ENCODE peak calls at places on chromosomes 2 and 18, in four cellular contexts. V is tibial artery, Y is Caco-2, Q is A549. U is an unnamed sample.

GRCh38 chr2:138708682-138709241 is 71.4 kb downstream of the NXPH2 start:
- DNase-seq in Q (no peak), V (no peak), Y (no peak), U (no peak)

GRCh38 chr2:163565192-163565591 is 170.6 kb downstream of the FIGN start:
- DNase-seq in V (no peak), Y (no peak), Q (no peak), U (no peak)

GRCh38 chr2:156329922-156330726 is 2.4 kb downstream of the NR4A2 start:
- DNase-seq in Q (no peak), V (no peak), Y (no peak), U (no peak)

GRCh38 chr18:62490967-62491366 is 31.9 kb upstream of the ZCCHC2 start:
- DNase-seq in V (no peak), Y (no peak), Q (no peak), U (no peak)

GRCh38 chr18:31648966-31649429 is 35.4 kb downstream of the B4GALT6 start:
- DNase-seq in V (no peak), Q (peak; percentile 21), Y (peak; percentile 70), U (no peak)

GRCh38 chr2:168188011-168188410 is 59.4 kb downstream of the STK39 start:
- DNase-seq in Q (no peak), V (no peak), Y (no peak), U (no peak)

GRCh38 chr2:62435720-62436119 is 70.3 kb downstream of the TMEM17 start:
- DNase-seq in V (no peak), Y (no peak), Q (no peak), U (no peak)

GRCh38 chr2:237353207-237353606 is 60.8 kb downstream of the COL6A3 start:
- DNase-seq in Y (no peak), V (no peak), Q (no peak), U (no peak)

GRCh38 chr2:24231461-24231881 is 56.6 kb downstream of the FAM228A start:
- DNase-seq in V (no peak), Y (no peak), Q (no peak), U (no peak)

GRCh38 chr2:44768438-44769236 is 172.9 kb upstream of the SIX3 start:
- DNase-seq in Q (no peak), Y (no peak), V (no peak), U (no peak)

GRCh38 chr2:216426166-216426777 is 14.0 kb downstream of the SMARCAL1 start:
- DNase-seq in V (no peak), Y (no peak), Q (no peak), U (no peak)

GRCh38 chr2:62309465-62310091 is 113.7 kb downstream of the B3GNT2 start:
- DNase-seq in V (no peak), Y (no peak), Q (no peak), U (no peak)

GRCh38 chr18:7980661-7981060 is 413.5 kb downstream of the PTPRM start:
- DNase-seq in Q (no peak), V (peak; percentile 35), Y (no peak), U (no peak)

GRCh38 chr2:158742536-158742935 is 52.6 kb upstream of the DAPL1 start:
- DNase-seq in Q (no peak), Y (no peak), V (no peak), U (no peak)

GRCh38 chr2:233049194-233049761 is 10.9 kb upstream of the INPP5D start:
- DNase-seq in Q (no peak), Y (no peak), V (no peak), U (no peak)

DNA sequence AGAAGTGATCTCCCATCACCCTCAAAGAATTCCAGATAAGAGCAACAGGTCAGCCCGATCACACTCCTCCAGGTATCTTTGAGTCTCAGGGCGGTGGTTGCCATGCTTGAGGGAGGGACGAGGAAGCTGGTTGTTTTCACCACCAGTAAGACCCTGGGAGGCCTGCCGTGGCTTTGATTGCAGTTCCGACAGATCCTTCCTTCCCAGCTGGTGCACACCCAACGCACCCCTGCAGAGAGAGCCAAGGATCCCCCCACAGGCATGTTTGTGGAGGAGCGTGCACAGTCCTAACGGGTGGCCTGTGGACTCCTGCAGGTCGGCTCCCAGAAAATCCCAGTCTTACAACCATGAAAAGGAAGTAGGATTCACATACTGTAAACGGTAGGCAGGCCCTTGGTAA is 13.8 kb upstream of the ZNF236 start:
- DNase-seq in Y (no peak), V (no peak), Q (no peak), U (no peak)
- TF ChIP-seq CTCF in Y (no peak), V (no peak), Q (no peak), U (no peak)

GRCh38 chr2:43035922-43036321 is 190.5 kb downstream of the ZFP36L2 start:
- DNase-seq in V (no peak), Y (no peak), Q (no peak), U (no peak)
- TF ChIP-seq CTCF in V (no peak), Y (no peak), Q (no peak), U (no peak)

DNA sequence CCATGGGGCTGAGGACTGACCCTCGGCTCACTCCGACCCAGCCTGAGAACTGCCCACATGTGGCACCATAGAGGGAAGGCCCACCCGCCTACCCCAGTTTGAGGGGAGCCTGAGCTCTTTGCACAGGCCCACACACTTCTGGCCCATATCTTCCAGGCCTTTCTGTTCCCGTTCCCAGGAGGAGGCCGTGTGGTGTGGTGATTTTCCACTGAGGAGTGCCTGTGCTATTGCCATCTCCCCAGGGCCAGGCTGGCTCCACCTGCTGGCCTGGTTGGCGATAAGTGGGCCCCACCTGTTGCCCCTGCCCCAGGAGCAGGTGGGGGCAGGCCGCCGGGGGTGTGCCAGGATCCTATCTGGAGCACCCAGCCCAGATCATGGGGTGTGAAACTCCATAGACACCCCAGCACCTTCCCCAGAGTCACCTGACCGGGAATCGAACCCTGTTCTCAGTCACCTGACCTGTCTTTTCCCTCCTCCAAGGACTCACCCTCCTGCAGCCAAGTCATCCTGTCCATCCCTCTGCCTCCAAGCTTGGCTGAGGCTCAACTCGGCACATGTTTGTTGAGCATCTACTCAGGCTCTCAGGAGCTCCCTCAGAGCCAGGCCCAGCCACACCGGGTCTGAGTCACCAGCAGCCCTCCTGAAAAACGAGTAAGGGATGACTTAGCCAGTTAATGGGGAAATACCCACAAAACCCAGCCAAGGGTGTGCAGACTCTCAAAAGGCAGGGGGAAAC is 120.1 kb downstream of the CYP26B1 start:
- DNase-seq in V (peak; percentile 15), Q (no peak), Y (peak; percentile 22), U (no peak)
- TF ChIP-seq CTCF in V (no peak), Q (no peak), Y (no peak), U (no peak)

GRCh38 chr2:208254118-208254870 is 577 bp downstream of the IDH1 start:
- DNase-seq in Q (peak; percentile 76), Y (peak; percentile 93), V (peak; percentile 77), U (peak; percentile 69)

GRCh38 chr2:208255557-208256106 is 761 bp upstream of the IDH1 start:
- DNase-seq in Y (no peak), Q (no peak), V (no peak), U (no peak)

GRCh38 chr2:208254871-208255556 is at the start of gene IDH1:
- DNase-seq in Q (peak; percentile 85), V (peak; percentile 98), Y (peak; percentile 98), U (peak; percentile 79)

GRCh38 chr2:208253518-208254117 is 1.3 kb downstream of the IDH1 start:
- DNase-seq in Y (no peak), V (no peak), Q (no peak), U (no peak)

DNA sequence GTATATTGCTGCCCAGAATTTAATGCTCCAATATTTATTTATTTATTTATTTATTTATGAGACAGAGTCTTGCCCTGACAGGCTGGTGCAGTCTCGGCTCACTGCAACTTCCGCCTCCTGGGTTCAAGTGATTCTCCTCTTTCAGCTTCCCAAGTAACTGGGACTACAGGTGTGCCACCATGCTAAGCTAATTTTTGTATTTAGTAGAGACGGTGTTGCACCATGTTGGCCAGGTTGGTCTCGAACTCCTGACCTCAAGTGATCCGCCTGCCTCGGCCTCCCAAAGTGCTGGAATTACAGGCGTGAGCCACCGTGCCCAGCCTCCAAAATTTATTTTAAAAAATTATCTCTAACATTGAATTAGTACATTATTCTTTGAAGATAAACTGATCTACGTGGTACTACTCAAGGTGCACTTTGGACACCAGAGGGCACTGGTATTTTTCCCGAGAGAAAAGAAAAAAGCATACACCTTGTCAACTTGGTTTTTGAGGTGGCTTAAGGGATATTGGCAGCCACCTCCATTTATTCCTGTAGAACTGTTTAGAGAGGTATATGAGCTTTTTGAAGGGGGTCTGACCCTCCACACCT is 1.4 kb upstream of the IDH1 start:
- DNase-seq in Y (no peak), V (no peak), Q (no peak), U (no peak)
- TF ChIP-seq CTCF in Y (no peak), V (no peak), Q (peak; percentile 32), U (peak; percentile 25)

GRCh38 chr2:203394519-203395227 is 66.5 kb downstream of the ABI2 start:
- DNase-seq in Q (peak; percentile 10), V (no peak), Y (no peak), U (no peak)

GRCh38 chr2:203400805-203401585 is 72.8 kb downstream of the ABI2 start:
- DNase-seq in Y (no peak), Q (no peak), V (no peak), U (no peak)

GRCh38 chr2:203399031-203399430 is 70.8 kb downstream of the ABI2 start:
- DNase-seq in V (no peak), Q (no peak), Y (no peak), U (no peak)

GRCh38 chr2:203395858-203396257 is 67.7 kb downstream of the ABI2 start:
- DNase-seq in Q (no peak), Y (no peak), V (no peak), U (no peak)

GRCh38 chr2:203396667-203397066 is 68.5 kb downstream of the ABI2 start:
- DNase-seq in Y (no peak), Q (peak; percentile 15), V (no peak), U (no peak)
- TF ChIP-seq CTCF in Y (peak; percentile 60), Q (peak; percentile 34), V (no peak), U (peak; percentile 9)

GRCh38 chr2:105299290-105299689 is 30.2 kb downstream of the TGFBRAP1 start:
- DNase-seq in Q (peak; percentile 24), Y (no peak), V (no peak), U (no peak)
- TF ChIP-seq CTCF in Q (no peak), Y (peak; percentile 27), V (no peak), U (no peak)

DNA sequence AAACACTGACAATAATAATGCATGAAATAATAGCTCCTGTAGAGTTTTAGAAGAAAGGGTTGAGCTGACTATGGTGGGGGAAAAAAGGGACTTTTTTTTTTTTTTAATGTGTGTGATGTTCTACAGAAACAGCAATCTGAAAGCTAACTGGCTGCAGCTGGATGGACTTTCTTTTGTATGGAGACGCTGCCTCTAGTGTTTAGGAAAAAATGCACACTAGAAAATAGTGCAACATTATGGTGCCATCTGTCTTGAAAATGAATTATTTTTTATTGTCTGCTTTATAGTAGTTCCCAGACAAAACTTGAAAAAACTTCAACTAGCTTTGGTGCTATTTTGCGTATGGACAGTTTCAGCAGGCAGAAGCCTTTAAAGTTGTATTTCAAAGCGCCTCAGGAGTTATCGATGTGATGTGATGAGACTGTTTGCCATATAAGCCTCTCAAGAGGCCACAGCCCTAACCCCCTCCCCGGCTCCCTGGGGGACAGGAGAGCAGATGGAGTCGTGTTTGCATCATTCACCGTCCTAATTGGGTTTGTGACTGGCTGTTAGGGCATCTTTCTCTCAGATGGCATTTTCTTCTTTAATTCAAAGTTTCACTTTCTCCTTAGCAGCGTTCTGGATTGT is 86.9 kb downstream of the LTBP1 start:
- DNase-seq in Y (no peak), V (no peak), Q (no peak), U (no peak)
- TF ChIP-seq CTCF in Y (peak; percentile 59), V (peak; percentile 72), Q (peak; percentile 86), U (peak; percentile 36)

GRCh38 chr2:73987948-73988700 is 3.4 kb downstream of the TET3 start:
- DNase-seq in Q (no peak), Y (no peak), V (no peak), U (no peak)

GRCh38 chr2:73984922-73985317 is 210 bp downstream of the TET3 start:
- DNase-seq in Y (peak; percentile 60), Q (peak; percentile 36), V (no peak), U (no peak)

GRCh38 chr2:73985318-73986084 is 791 bp downstream of the TET3 start:
- DNase-seq in V (peak; percentile 54), Q (peak; percentile 27), Y (no peak), U (no peak)

GRCh38 chr2:73986085-73986680 is 1.5 kb downstream of the TET3 start:
- DNase-seq in Q (no peak), V (no peak), Y (no peak), U (no peak)

GRCh38 chr2:73987109-73987947 is 2.6 kb downstream of the TET3 start:
- DNase-seq in Y (no peak), Q (no peak), V (no peak), U (no peak)
- TF ChIP-seq CTCF in Y (no peak), Q (no peak), V (no peak), U (peak; percentile 7)